ENCODE peak calls at places on chromosomes 5 and 9, in six cellular contexts. I is A549, L is SK-N-SH, D is HepG2, Y is WTC11, N is K562. K is an unnamed sample.

GRCh38 chr9:128026255-128027165 is 40.6 kb downstream of the NAIF1 start:
- DNase-seq in I (no peak), L (peak; percentile 39), D (no peak), Y (no peak), N (no peak), K (peak; percentile 35)

GRCh38 chr9:81517954-81518353 is 171.4 kb downstream of the TLE1 start:
- DNase-seq in I (no peak), L (no peak), D (no peak), Y (no peak), N (no peak), K (no peak)

GRCh38 chr5:51618234-51618633 is 235.0 kb downstream of the ISL1 start:
- DNase-seq in I (no peak), L (no peak), D (no peak), Y (no peak), N (no peak), K (no peak)

GRCh38 chr5:98775962-98776687 is 2.7 kb downstream of the RGMB start:
- DNase-seq in I (no peak), L (no peak), D (no peak), Y (no peak), N (no peak), K (no peak)

GRCh38 chr5:151121652-151122051 is 35.9 kb downstream of the ANXA6 start:
- DNase-seq in I (no peak), L (no peak), D (no peak), Y (no peak), N (no peak), K (no peak)

GRCh38 chr5:102933300-102933699 is 178.2 kb downstream of the PAM start:
- DNase-seq in I (no peak), L (no peak), D (no peak), Y (no peak), N (no peak), K (no peak)

GRCh38 chr9:127589955-127590370 is 22.1 kb upstream of the STXBP1 start:
- DNase-seq in I (peak; percentile 78), L (peak; percentile 82), D (peak; percentile 70), Y (peak; percentile 74), N (peak; percentile 74), K (peak; percentile 65)

GRCh38 chr5:33721491-33722245 is 170.1 kb downstream of the ADAMTS12 start:
- DNase-seq in I (no peak), L (no peak), D (no peak), Y (no peak), N (no peak), K (no peak)

GRCh38 chr5:88502179-88503064 is 233.8 kb upstream of the TMEM161B start:
- DNase-seq in I (no peak), L (no peak), D (no peak), Y (no peak), N (no peak), K (peak; percentile 29)

GRCh38 chr9:133476531-133476930 is 2.4 kb downstream of the SLC2A6 start:
- DNase-seq in I (no peak), L (no peak), D (no peak), Y (no peak), N (no peak), K (peak; percentile 78)

GRCh38 chr9:131739192-131739961 is 499 bp downstream of the RAPGEF1 start:
- DNase-seq in I (no peak), L (peak; percentile 88), D (no peak), Y (peak; percentile 47), N (peak; percentile 66), K (peak; percentile 74)

GRCh38 chr5:67090040-67090439 is 106.6 kb downstream of the CD180 start:
- DNase-seq in I (no peak), L (no peak), D (no peak), Y (no peak), N (no peak), K (no peak)

GRCh38 chr9:131628821-131629197 is 83.5 kb downstream of the PRRT1B start:
- DNase-seq in I (no peak), L (no peak), D (no peak), Y (no peak), N (no peak), K (no peak)

GRCh38 chr5:173953528-173954090 is 35.4 kb upstream of the C5orf47 start:
- DNase-seq in I (no peak), L (no peak), D (peak; percentile 83), Y (no peak), N (no peak), K (no peak)

GRCh38 chr5:93586948-93587918 is 4.2 kb downstream of the NR2F1 start:
- DNase-seq in I (no peak), L (peak; percentile 42), D (no peak), Y (no peak), N (no peak), K (no peak)

GRCh38 chr9:88013607-88014006 is 39.3 kb upstream of the CDK20 start:
- DNase-seq in I (no peak), L (no peak), D (no peak), Y (no peak), N (no peak), K (no peak)

GRCh38 chr5:95901676-95902646 is 59.7 kb downstream of the ELL2 start:
- DNase-seq in I (peak; percentile 7), L (no peak), D (no peak), Y (no peak), N (no peak), K (peak; percentile 29)

GRCh38 chr5:132016721-132017250 is 5.3 kb upstream of the ACSL6 start:
- DNase-seq in I (no peak), L (no peak), D (no peak), Y (no peak), N (no peak), K (no peak)

GRCh38 chr5:52922384-52922783 is 66.8 kb upstream of the ITGA2 start:
- DNase-seq in I (peak; percentile 7), L (no peak), D (peak; percentile 45), Y (no peak), N (no peak), K (peak; percentile 44)

GRCh38 chr5:77928776-77929175 is 152.6 kb upstream of the TBCA start:
- DNase-seq in I (no peak), L (no peak), D (no peak), Y (no peak), N (no peak), K (peak; percentile 65)

GRCh38 chr5:16461782-16462181 is 3.8 kb downstream of the ZNF622 start:
- DNase-seq in I (no peak), L (no peak), D (peak; percentile 60), Y (no peak), N (no peak), K (no peak)

GRCh38 chr5:151125421-151125820 is 32.2 kb downstream of the ANXA6 start:
- DNase-seq in I (no peak), L (no peak), D (no peak), Y (no peak), N (no peak), K (peak; percentile 24)

GRCh38 chr5:99724732-99725131 is 795.9 kb upstream of the CHD1 start:
- DNase-seq in I (no peak), L (no peak), D (no peak), Y (no peak), N (no peak), K (no peak)

GRCh38 chr5:149063017-149063687 is at the start of gene SH3TC2:
- DNase-seq in I (peak; percentile 14), L (no peak), D (peak; percentile 90), Y (peak; percentile 66), N (peak; percentile 30), K (peak; percentile 3)

GRCh38 chr9:85136978-85137377 is 467.4 kb downstream of the NTRK2 start:
- DNase-seq in I (no peak), L (no peak), D (no peak), Y (no peak), N (no peak), K (no peak)

GRCh38 chr5:50593681-50594080 is 72.8 kb upstream of the PARP8 start:
- DNase-seq in I (no peak), L (no peak), D (no peak), Y (no peak), N (no peak), K (peak; percentile 27)

GRCh38 chr5:16456103-16456832 is 9.3 kb downstream of the ZNF622 start:
- DNase-seq in I (peak; percentile 40), L (peak; percentile 43), D (peak; percentile 48), Y (no peak), N (peak; percentile 57), K (peak; percentile 76)

GRCh38 chr9:75692309-75692708 is 198.2 kb upstream of the PCSK5 start:
- DNase-seq in I (no peak), L (no peak), D (no peak), Y (no peak), N (no peak), K (no peak)

DNA sequence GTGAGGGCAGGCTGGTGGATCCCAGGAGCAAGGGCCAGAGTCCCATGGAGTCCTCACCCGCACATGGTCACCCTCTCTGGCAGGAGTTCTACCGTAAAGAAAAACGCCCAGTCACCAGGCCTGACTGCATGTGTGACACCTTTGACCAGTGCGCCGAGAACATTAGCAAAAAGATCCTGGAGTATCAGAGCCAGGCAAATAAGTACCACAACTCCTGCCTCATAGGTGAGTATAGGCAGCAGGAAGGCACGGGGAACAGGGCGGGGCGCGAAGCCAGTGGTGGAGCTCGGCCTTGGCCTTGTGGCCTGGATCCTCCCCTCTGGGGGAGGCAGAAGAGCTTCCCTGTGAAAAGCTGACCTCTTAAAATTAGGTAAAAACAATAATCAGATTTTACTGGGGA is 45.4 kb upstream of the TDRD7 start:
- DNase-seq in I (no peak), L (no peak), D (no peak), Y (no peak), N (no peak), K (peak; percentile 52)
- TF ChIP-seq CTCF in I (no peak), L (no peak), D (no peak), Y (no peak), N (no peak), K (no peak)

GRCh38 chr5:42718591-42718990 is 38.0 kb upstream of the CCDC152 start:
- DNase-seq in I (no peak), L (no peak), D (no peak), Y (no peak), N (no peak), K (peak; percentile 14)
- TF ChIP-seq MAX in I (no peak), L (no peak), D (no peak), Y (no peak), N (no peak), K (no peak)

DNA sequence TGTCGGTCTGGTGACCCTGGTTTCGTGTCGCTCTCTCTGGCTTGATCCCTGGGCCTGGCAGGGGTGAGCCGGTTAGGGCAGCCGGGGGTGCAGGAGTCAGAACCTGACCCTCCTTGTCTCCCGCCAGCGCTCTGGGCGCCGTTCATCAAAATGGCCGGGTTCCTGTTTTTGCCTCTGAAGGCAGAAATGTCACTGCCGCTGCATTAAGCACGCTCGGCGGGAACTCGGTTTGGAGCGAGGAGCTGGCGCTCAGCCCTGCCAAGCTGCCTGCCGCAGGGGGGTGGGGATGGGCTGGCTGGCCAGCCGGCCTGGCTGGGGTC is 63.7 kb downstream of the CXXC5 start:
- DNase-seq in I (no peak), L (peak; percentile 78), D (no peak), Y (peak; percentile 67), N (no peak), K (peak; percentile 67)
- TF ChIP-seq CTCF in I (no peak), L (no peak), D (no peak), Y (no peak), N (peak; percentile 2), K (no peak)

DNA sequence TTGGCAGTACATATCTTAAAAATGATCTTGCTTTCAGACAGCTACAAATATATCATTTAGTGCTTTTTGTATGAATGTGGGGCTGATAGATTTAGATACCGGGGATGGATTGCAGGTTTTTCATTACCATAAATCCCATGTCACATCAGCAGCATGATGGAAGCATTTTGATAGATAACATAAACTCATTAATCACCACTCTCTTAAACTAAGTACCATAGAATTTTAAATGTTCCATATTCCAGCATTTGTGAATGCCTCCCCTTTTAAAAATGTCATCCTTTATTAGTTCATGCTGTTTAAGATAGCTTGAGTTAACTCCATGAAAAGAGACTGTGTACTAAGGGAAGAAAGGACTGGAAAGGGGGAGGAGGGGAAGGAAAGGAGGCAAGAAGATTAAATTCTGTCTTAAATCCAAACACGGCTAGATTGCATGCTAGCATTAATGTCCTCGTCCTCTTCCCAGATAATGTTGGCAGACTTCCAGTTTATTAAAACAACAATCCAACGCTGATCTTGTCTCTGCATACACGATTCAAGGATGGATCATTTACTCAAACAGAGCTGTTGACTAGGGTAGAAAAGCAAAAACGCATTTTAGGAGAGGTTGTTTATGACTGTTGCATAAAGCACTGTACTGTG is 311.9 kb upstream of the ZNF608 start:
- DNase-seq in I (no peak), L (peak; percentile 29), D (no peak), Y (no peak), N (no peak), K (no peak)
- TF ChIP-seq MAX in I (no peak), L (no peak), D (no peak), Y (no peak), N (no peak), K (no peak)

K was measured in NB4.